ENCODE peak calls at places on chromosomes 1 and 21, in four cellular contexts. O, L, Y and J are unnamed samples.

GRCh38 chr1:242198421-242198820 is 199.5 kb upstream of the MAP1LC3C start:
- DNase-seq in O (no peak), L (no peak), Y (no peak), J (no peak)

GRCh38 chr21:44019568-44019958 is 7.5 kb downstream of the TRAPPC10 start:
- DNase-seq in O (no peak), L (no peak), Y (no peak), J (no peak)

GRCh38 chr1:17682403-17682802 is 72.7 kb upstream of the ACTL8 start:
- DNase-seq in O (no peak), L (no peak), Y (no peak), J (no peak)

GRCh38 chr21:26840912-26841311 is 4.3 kb downstream of the ADAMTS1 start:
- DNase-seq in O (no peak), L (no peak), Y (no peak), J (no peak)

GRCh38 chr1:2233997-2234761 is 6.1 kb downstream of the SKI start:
- DNase-seq in O (no peak), L (no peak), Y (no peak), J (peak)

GRCh38 chr1:245822997-245823396 is 668.2 kb downstream of the KIF26B start:
- DNase-seq in O (no peak), L (no peak), Y (no peak), J (peak)

GRCh38 chr1:230550428-230550827 is 91.9 kb upstream of the COG2 start:
- DNase-seq in O (no peak), L (no peak), Y (no peak), J (peak)

GRCh38 chr1:244545511-244545910 is 84.4 kb downstream of the CATSPERE start:
- DNase-seq in O (no peak), L (no peak), Y (no peak), J (no peak)

GRCh38 chr1:19067187-19067911 is 110.9 kb upstream of the IFFO2 start:
- DNase-seq in O (peak), L (no peak), Y (no peak), J (no peak)

GRCh38 chr1:39213511-39214002 is 9.1 kb downstream of the MACF1 start:
- DNase-seq in O (no peak), L (no peak), Y (no peak), J (no peak)

GRCh38 chr1:13702425-13703127 is 2.6 kb downstream of the PRDM2 start:
- DNase-seq in O (no peak), L (no peak), Y (peak), J (no peak)

GRCh38 chr1:2383576-2383975 is 7.8 kb downstream of the MORN1 start:
- DNase-seq in O (no peak), L (no peak), Y (no peak), J (no peak)

GRCh38 chr1:226349801-226350503 is 41.0 kb upstream of the LIN9 start:
- DNase-seq in O (no peak), L (no peak), Y (no peak), J (no peak)

GRCh38 chr1:27566462-27567182 is 37.3 kb downstream of the AHDC1 start:
- DNase-seq in O (no peak), L (no peak), Y (no peak), J (no peak)

GRCh38 chr1:182762536-182762935 is 27.0 kb upstream of the NPL start:
- DNase-seq in O (no peak), L (no peak), Y (no peak), J (no peak)

GRCh38 chr1:247077234-247077633 is 1.4 kb downstream of the ZNF670 start:
- DNase-seq in O (no peak), L (no peak), Y (no peak), J (no peak)

GRCh38 chr1:20198918-20199317 is 12.6 kb upstream of the PLA2G2C start:
- DNase-seq in O (no peak), L (no peak), Y (no peak), J (no peak)

GRCh38 chr1:93346472-93346991 is 825 bp downstream of the DR1 start:
- DNase-seq in O (no peak), L (peak), Y (peak), J (peak)

GRCh38 chr1:7454052-7454815 is 316.9 kb upstream of the VAMP3 start:
- DNase-seq in O (no peak), L (peak), Y (no peak), J (peak)

GRCh38 chr1:39735731-39736130 is 3.0 kb upstream of the PPIE start:
- DNase-seq in O (no peak), L (no peak), Y (no peak), J (no peak)

GRCh38 chr1:231315887-231316286 is 21.8 kb downstream of the EXOC8 start:
- DNase-seq in O (no peak), L (peak), Y (no peak), J (peak)

GRCh38 chr1:108000620-108001105 is 35.7 kb upstream of the VAV3 start:
- DNase-seq in O (peak), L (no peak), Y (no peak), J (peak)

GRCh38 chr1:19311503-19311930 is 427 bp downstream of the AKR7A2 start:
- DNase-seq in O (no peak), L (peak), Y (no peak), J (peak)

GRCh38 chr1:204123376-204123775 is 28.5 kb downstream of the ETNK2 start:
- DNase-seq in O (no peak), L (peak), Y (no peak), J (no peak)

GRCh38 chr1:51444096-51444495 is 75.0 kb downstream of the EPS15 start:
- DNase-seq in O (no peak), L (no peak), Y (no peak), J (no peak)

GRCh38 chr1:244881552-244882280 is 17.4 kb upstream of the HNRNPU start:
- DNase-seq in O (no peak), L (no peak), Y (no peak), J (no peak)

GRCh38 chr21:42784896-42785451 is 94.4 kb downstream of the WDR4 start:
- DNase-seq in O (no peak), L (no peak), Y (no peak), J (no peak)

GRCh38 chr1:162218975-162219374 is 149.5 kb downstream of the NOS1AP start:
- DNase-seq in O (no peak), L (no peak), Y (no peak), J (no peak)

GRCh38 chr1:20234761-20235540 is 48.6 kb upstream of the PLA2G2C start:
- DNase-seq in O (no peak), L (no peak), Y (no peak), J (no peak)

GRCh38 chr1:27045973-27046558 is 33.4 kb upstream of the TENT5B start:
- DNase-seq in O (peak), L (peak), Y (peak), J (peak)

GRCh38 chr1:47547753-47548152 is 109.9 kb downstream of the FOXD2 start:
- DNase-seq in O (no peak), L (no peak), Y (no peak), J (no peak)

GRCh38 chr1:157697781-157698569 is 2.6 kb downstream of the FCRL3 start:
- DNase-seq in O (no peak), L (no peak), Y (no peak), J (no peak)

GRCh38 chr1:53325326-53326087 is 2.4 kb downstream of the LRP8 start:
- DNase-seq in O (no peak), L (no peak), Y (no peak), J (no peak)